ENCODE peak calls at places on chromosomes 11 and 22, in eight cellular contexts. F is activated CD4-positive, CD25-positive, alpha-beta regulatory T cell; I is Daoy; N is substantia nigra; B is AG08395; Z is amygdala; C is stimulated activated CD4-positive, alpha-beta T cell treated with anti-CD3 and anti-CD28 coated beads, TNF-alpha, amount 100 ng/mL, for 4 hours; L is amniotic stem cell. P is an unnamed sample.

GRCh38 chr11:94876645-94877445 is 96.5 kb downstream of the CWC15 start:
- DNase-seq in F (peak; percentile 5), C (peak; percentile 16), N (no peak), Z (no peak), B (peak; percentile 96), L (peak; percentile 82), I (peak; percentile 93), P (peak; percentile 63)

GRCh38 chr11:103609117-103610066 is 427.0 kb upstream of the DDI1 start:
- DNase-seq in I (peak; percentile 55), F (no peak), N (no peak), B (peak; percentile 93), Z (no peak), C (no peak), L (peak; percentile 78), P (no peak)

GRCh38 chr22:36741968-36742367 is 34.0 kb downstream of the IFT27 start:
- DNase-seq in Z (no peak), B (no peak), I (no peak), N (no peak), C (no peak), L (no peak), F (no peak), P (no peak)

GRCh38 chr22:30129636-30130035 is 49.4 kb downstream of the HORMAD2 start:
- DNase-seq in N (no peak), B (no peak), C (no peak), I (peak; percentile 17), F (no peak), Z (no peak), L (no peak), P (no peak)

GRCh38 chr11:99020324-99021225 is at the start of gene CNTN5:
- DNase-seq in Z (no peak), C (no peak), I (peak; percentile 42), N (peak; percentile 12), F (no peak), L (no peak), B (peak; percentile 1), P (no peak)

GRCh38 chr11:87901366-87901765 is 273.9 kb downstream of the RAB38 start:
- DNase-seq in B (no peak), F (no peak), Z (no peak), I (no peak), N (no peak), L (no peak), C (no peak), P (no peak)

GRCh38 chr11:57477507-57478189 is 17.3 kb downstream of the RTN4RL2 start:
- DNase-seq in I (no peak), L (no peak), Z (no peak), B (no peak), C (no peak), N (no peak), F (no peak), P (no peak)

GRCh38 chr11:75239551-75240290 is 853 bp upstream of the TPBGL start:
- DNase-seq in B (no peak), C (no peak), L (no peak), I (no peak), N (no peak), F (no peak), Z (no peak), P (no peak)

GRCh38 chr11:9633674-9634073 is 30.2 kb upstream of the SWAP70 start:
- DNase-seq in Z (no peak), B (no peak), F (no peak), C (no peak), I (no peak), N (no peak), L (no peak), P (no peak)

GRCh38 chr22:17501679-17502285 is 61.5 kb upstream of the SLC25A18 start:
- DNase-seq in B (peak; percentile 61), I (peak; percentile 56), N (no peak), Z (no peak), F (no peak), C (no peak), L (peak; percentile 21), P (peak; percentile 16)

GRCh38 chr22:24727218-24727851 is 47.2 kb downstream of the PIWIL3 start:
- DNase-seq in L (peak; percentile 66), C (no peak), F (no peak), N (no peak), I (peak; percentile 91), B (peak; percentile 25), Z (no peak), P (no peak)

GRCh38 chr22:33922268-33922667 is 2.0 kb upstream of the LARGE1 start:
- DNase-seq in Z (no peak), N (peak; percentile 12), F (no peak), B (peak; percentile 25), L (no peak), I (no peak), C (no peak), P (no peak)

GRCh38 chr11:73359930-73360742 is 16.1 kb upstream of the RELT start:
- DNase-seq in L (no peak), I (peak; percentile 33), C (no peak), F (no peak), N (no peak), Z (no peak), B (no peak), P (peak; percentile 39)

GRCh38 chr11:126083829-126084607 is 21.4 kb upstream of the CDON start:
- DNase-seq in N (no peak), F (no peak), L (no peak), B (no peak), C (peak; percentile 9), Z (no peak), I (no peak), P (peak; percentile 59)

GRCh38 chr22:45959719-45960476 is 17.1 kb downstream of the WNT7B start:
- DNase-seq in Z (no peak), C (no peak), B (no peak), N (no peak), F (no peak), I (no peak), L (no peak), P (no peak)

GRCh38 chr11:117143390-117143789 is 697 bp upstream of the PAFAH1B2 start:
- DNase-seq in C (no peak), Z (no peak), L (no peak), I (peak; percentile 42), F (no peak), N (no peak), B (peak; percentile 49), P (peak; percentile 25)

GRCh38 chr11:69357458-69358397 is 63.8 kb downstream of the MYEOV start:
- DNase-seq in Z (no peak), N (no peak), L (no peak), F (no peak), I (no peak), C (no peak), B (no peak), P (no peak)

GRCh38 chr11:75487366-75487765 is 38.4 kb downstream of the GDPD5 start:
- DNase-seq in F (no peak), Z (no peak), I (no peak), L (no peak), C (no peak), B (no peak), N (no peak), P (no peak)

GRCh38 chr22:45302047-45302446 is 7.7 kb upstream of the FAM118A start:
- DNase-seq in N (no peak), Z (no peak), C (no peak), F (no peak), B (peak; percentile 86), I (peak; percentile 75), L (peak; percentile 90), P (no peak)

GRCh38 chr22:44273175-44273574 is 39.6 kb downstream of the SHISAL1 start:
- DNase-seq in B (no peak), Z (no peak), N (no peak), I (no peak), C (no peak), L (no peak), F (no peak), P (no peak)

GRCh38 chr22:36546092-36546804 is 17.3 kb upstream of the EIF3D start:
- DNase-seq in F (no peak), Z (no peak), C (no peak), B (peak; percentile 66), N (peak; percentile 12), L (peak; percentile 24), I (peak; percentile 75), P (peak; percentile 41)

GRCh38 chr22:35352214-35353111 is 28.4 kb upstream of the HMOX1 start:
- DNase-seq in B (peak; percentile 40), F (peak; percentile 19), I (no peak), L (no peak), N (peak; percentile 29), Z (no peak), C (no peak), P (peak; percentile 66)

GRCh38 chr22:37334461-37334858 is 52.2 kb downstream of the CYTH4 start:
- DNase-seq in F (no peak), C (no peak), L (no peak), B (no peak), N (no peak), Z (no peak), I (no peak), P (no peak)

GRCh38 chr22:22784249-22785039 is 103.2 kb upstream of the IGLL5 start:
- DNase-seq in Z (no peak), I (no peak), B (no peak), L (no peak), F (no peak), C (no peak), N (no peak), P (no peak)

GRCh38 chr22:24105661-24106060 is 75.6 kb upstream of the SUSD2 start:
- DNase-seq in N (no peak), F (no peak), Z (no peak), I (no peak), C (no peak), B (no peak), L (no peak), P (no peak)

GRCh38 chr11:128399186-128399585 is 188.2 kb downstream of the ETS1 start:
- DNase-seq in N (no peak), B (peak; percentile 57), L (no peak), I (peak; percentile 42), Z (no peak), F (no peak), C (no peak), P (no peak)

GRCh38 chr22:19645391-19645790 is 68.9 kb upstream of the SEPTIN5 start:
- DNase-seq in C (no peak), Z (no peak), I (no peak), L (no peak), F (no peak), N (no peak), B (no peak), P (no peak)

GRCh38 chr22:23113067-23113846 is 28.5 kb downstream of the RSPH14 start:
- DNase-seq in N (peak; percentile 79), C (no peak), F (no peak), Z (no peak), L (no peak), B (no peak), I (peak; percentile 18), P (no peak)

GRCh38 chr11:32137263-32137662 is 46.4 kb downstream of the RCN1 start:
- DNase-seq in N (no peak), F (no peak), I (peak; percentile 69), Z (no peak), B (peak; percentile 95), L (peak; percentile 87), C (no peak), P (no peak)